ENCODE peak calls at places on chromosomes 2 and 18, in four cellular contexts. One of them, this sample, is unnamed.

GRCh38 chr2:13558368-13558767 is 841.6 kb downstream of the TRIB2 start:
- DNase-seq in endothelial cell of umbilical vein: no peak
- DNase-seq in GM06990: no peak
- DNase-seq in breast epithelium: no peak
- DNase-seq in this sample: peak

GRCh38 chr2:237618449-237618848 is 8.9 kb upstream of the LRRFIP1 start:
- DNase-seq in endothelial cell of umbilical vein: no peak
- DNase-seq in GM06990: no peak
- DNase-seq in breast epithelium: no peak
- DNase-seq in this sample: no peak

GRCh38 chr18:56861244-56861643 is 210.1 kb downstream of the WDR7 start:
- DNase-seq in endothelial cell of umbilical vein: no peak
- DNase-seq in GM06990: no peak
- DNase-seq in breast epithelium: no peak
- DNase-seq in this sample: peak

GRCh38 chr2:62305421-62306176 is 109.7 kb downstream of the B3GNT2 start:
- DNase-seq in endothelial cell of umbilical vein: peak
- DNase-seq in GM06990: peak
- DNase-seq in breast epithelium: no peak
- DNase-seq in this sample: no peak

GRCh38 chr2:231554327-231554726 is 24.1 kb upstream of the NMUR1 start:
- DNase-seq in endothelial cell of umbilical vein: peak
- DNase-seq in GM06990: no peak
- DNase-seq in breast epithelium: no peak
- DNase-seq in this sample: no peak

GRCh38 chr18:5890606-5891360 is 4.5 kb downstream of the TMEM200C start:
- DNase-seq in endothelial cell of umbilical vein: peak
- DNase-seq in GM06990: peak
- DNase-seq in breast epithelium: no peak
- DNase-seq in this sample: no peak

GRCh38 chr2:241505086-241505780 is 3.2 kb downstream of the STK25 start:
- DNase-seq in endothelial cell of umbilical vein: no peak
- DNase-seq in GM06990: no peak
- DNase-seq in breast epithelium: no peak
- DNase-seq in this sample: no peak

GRCh38 chr18:24369420-24369819 is 28.2 kb downstream of the OSBPL1A start:
- DNase-seq in endothelial cell of umbilical vein: no peak
- DNase-seq in GM06990: no peak
- DNase-seq in breast epithelium: no peak
- DNase-seq in this sample: no peak

GRCh38 chr2:22442051-22442450 is 942.9 kb upstream of the KLHL29 start:
- DNase-seq in endothelial cell of umbilical vein: no peak
- DNase-seq in GM06990: no peak
- DNase-seq in breast epithelium: no peak
- DNase-seq in this sample: no peak

GRCh38 chr2:55772309-55772980 is 78.8 kb upstream of the PNPT1 start:
- DNase-seq in endothelial cell of umbilical vein: peak
- DNase-seq in GM06990: no peak
- DNase-seq in breast epithelium: no peak
- DNase-seq in this sample: no peak

GRCh38 chr2:128504242-128505149 is 185.8 kb upstream of the HS6ST1 start:
- DNase-seq in endothelial cell of umbilical vein: no peak
- DNase-seq in GM06990: peak
- DNase-seq in breast epithelium: no peak
- DNase-seq in this sample: no peak

GRCh38 chr2:207617011-207617671 is 8.1 kb downstream of the METTL21A start:
- DNase-seq in endothelial cell of umbilical vein: peak
- DNase-seq in GM06990: no peak
- DNase-seq in breast epithelium: no peak
- DNase-seq in this sample: peak

GRCh38 chr2:102463160-102463559 is 9.9 kb upstream of the SLC9A4 start:
- DNase-seq in endothelial cell of umbilical vein: no peak
- DNase-seq in GM06990: no peak
- DNase-seq in breast epithelium: no peak
- DNase-seq in this sample: no peak

GRCh38 chr2:62704654-62705006 is 883 bp upstream of the EHBP1 start:
- DNase-seq in endothelial cell of umbilical vein: no peak
- DNase-seq in GM06990: no peak
- DNase-seq in breast epithelium: no peak
- DNase-seq in this sample: no peak

GRCh38 chr2:176078440-176079284 is 5.1 kb downstream of the EVX2 start:
- DNase-seq in endothelial cell of umbilical vein: no peak
- DNase-seq in GM06990: no peak
- DNase-seq in breast epithelium: no peak
- DNase-seq in this sample: no peak

GRCh38 chr2:134359367-134360081 is 105.7 kb downstream of the MGAT5 start:
- DNase-seq in endothelial cell of umbilical vein: peak
- DNase-seq in GM06990: no peak
- DNase-seq in breast epithelium: no peak
- DNase-seq in this sample: no peak

GRCh38 chr18:51897884-51898283 is 442.1 kb upstream of the DCC start:
- DNase-seq in endothelial cell of umbilical vein: no peak
- DNase-seq in GM06990: no peak
- DNase-seq in breast epithelium: no peak
- DNase-seq in this sample: no peak

GRCh38 chr2:68765739-68766377 is 31.2 kb downstream of the ARHGAP25 start:
- DNase-seq in endothelial cell of umbilical vein: no peak
- DNase-seq in GM06990: no peak
- DNase-seq in breast epithelium: no peak
- DNase-seq in this sample: peak

GRCh38 chr2:81263989-81264388 is 959.4 kb upstream of the LRRTM1 start:
- DNase-seq in endothelial cell of umbilical vein: no peak
- DNase-seq in GM06990: no peak
- DNase-seq in breast epithelium: no peak
- DNase-seq in this sample: no peak

GRCh38 chr2:150542172-150542571 is 54.7 kb upstream of the RND3 start:
- DNase-seq in endothelial cell of umbilical vein: no peak
- DNase-seq in GM06990: no peak
- DNase-seq in breast epithelium: no peak
- DNase-seq in this sample: no peak

GRCh38 chr2:95231723-95232122 is 24.4 kb downstream of the ZNF892 start:
- DNase-seq in endothelial cell of umbilical vein: peak
- DNase-seq in GM06990: no peak
- DNase-seq in breast epithelium: peak
- DNase-seq in this sample: peak

GRCh38 chr18:28125051-28125450 is 51.9 kb downstream of the CDH2 start:
- DNase-seq in endothelial cell of umbilical vein: no peak
- DNase-seq in GM06990: no peak
- DNase-seq in breast epithelium: no peak
- DNase-seq in this sample: peak

GRCh38 chr18:36247036-36247435 is 50.5 kb upstream of the FHOD3 start:
- DNase-seq in endothelial cell of umbilical vein: no peak
- DNase-seq in GM06990: no peak
- DNase-seq in breast epithelium: no peak
- DNase-seq in this sample: peak

GRCh38 chr18:45920367-45920766 is 46.8 kb downstream of the EPG5 start:
- DNase-seq in endothelial cell of umbilical vein: peak
- DNase-seq in GM06990: no peak
- DNase-seq in breast epithelium: peak
- DNase-seq in this sample: peak

GRCh38 chr18:57846258-57846657 is 43.1 kb upstream of the ATP8B1 start:
- DNase-seq in endothelial cell of umbilical vein: peak
- DNase-seq in GM06990: no peak
- DNase-seq in breast epithelium: no peak
- DNase-seq in this sample: peak

GRCh38 chr2:164839914-164840457 is 1.6 kb downstream of the COBLL1 start:
- DNase-seq in endothelial cell of umbilical vein: peak
- DNase-seq in GM06990: no peak
- DNase-seq in breast epithelium: no peak
- DNase-seq in this sample: peak

GRCh38 chr2:20465716-20466391 is 19.0 kb downstream of the RHOB start:
- DNase-seq in endothelial cell of umbilical vein: no peak
- DNase-seq in GM06990: no peak
- DNase-seq in breast epithelium: peak
- DNase-seq in this sample: no peak

GRCh38 chr2:39739386-39739785 is 39.7 kb downstream of the THUMPD2 start:
- DNase-seq in endothelial cell of umbilical vein: no peak
- DNase-seq in GM06990: no peak
- DNase-seq in breast epithelium: no peak
- DNase-seq in this sample: no peak

GRCh38 chr2:39736593-39736992 is 42.5 kb downstream of the THUMPD2 start:
- DNase-seq in endothelial cell of umbilical vein: no peak
- DNase-seq in GM06990: no peak
- DNase-seq in breast epithelium: peak
- DNase-seq in this sample: peak

GRCh38 chr2:39738941-39739340 is 40.1 kb downstream of the THUMPD2 start:
- DNase-seq in endothelial cell of umbilical vein: no peak
- DNase-seq in GM06990: no peak
- DNase-seq in breast epithelium: no peak
- DNase-seq in this sample: peak

GRCh38 chr2:39735648-39736047 is 43.4 kb downstream of the THUMPD2 start:
- DNase-seq in endothelial cell of umbilical vein: no peak
- DNase-seq in GM06990: no peak
- DNase-seq in breast epithelium: no peak
- DNase-seq in this sample: no peak

DNA sequence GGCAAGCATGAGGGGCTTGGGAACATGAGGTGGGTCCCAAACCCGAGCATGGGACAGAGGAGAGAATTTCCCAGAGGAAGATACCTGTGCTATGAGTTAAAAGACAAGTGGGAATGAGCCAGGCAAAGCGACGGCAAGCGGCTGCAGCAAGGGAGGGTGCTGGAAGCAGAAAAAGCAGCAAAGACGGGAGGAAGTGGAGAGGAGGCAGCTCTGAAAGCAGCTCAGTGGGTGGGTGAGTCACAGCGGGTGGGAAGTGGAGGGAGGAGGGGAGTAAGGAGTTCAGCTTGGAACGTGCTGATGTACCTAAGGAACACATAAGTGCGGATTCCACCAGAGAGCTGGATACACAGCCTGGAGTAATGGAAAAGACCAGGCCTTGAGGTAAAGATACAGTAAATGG is 41.4 kb downstream of the THUMPD2 start:
- DNase-seq in endothelial cell of umbilical vein: no peak
- DNase-seq in GM06990: no peak
- DNase-seq in breast epithelium: no peak
- DNase-seq in this sample: peak
- H3K4me3 ChIP-seq in endothelial cell of umbilical vein: no peak
- H3K4me3 ChIP-seq in GM06990: no peak
- H3K4me3 ChIP-seq in breast epithelium: no peak
- H3K4me3 ChIP-seq in this sample: no peak

GRCh38 chr2:96929245-96929925 is 57.0 kb downstream of the FAM178B start:
- DNase-seq in endothelial cell of umbilical vein: no peak
- DNase-seq in GM06990: no peak
- DNase-seq in breast epithelium: no peak
- DNase-seq in this sample: no peak

GRCh38 chr2:96926236-96926635 is 56.4 kb upstream of the SEMA4C start:
- DNase-seq in endothelial cell of umbilical vein: no peak
- DNase-seq in GM06990: no peak
- DNase-seq in breast epithelium: no peak
- DNase-seq in this sample: no peak

GRCh38 chr2:96928277-96928781 is 58.1 kb downstream of the FAM178B start:
- DNase-seq in endothelial cell of umbilical vein: no peak
- DNase-seq in GM06990: no peak
- DNase-seq in breast epithelium: peak
- DNase-seq in this sample: no peak

GRCh38 chr2:96926791-96927190 is 56.9 kb upstream of the SEMA4C start:
- DNase-seq in endothelial cell of umbilical vein: no peak
- DNase-seq in GM06990: no peak
- DNase-seq in breast epithelium: no peak
- DNase-seq in this sample: no peak

DNA sequence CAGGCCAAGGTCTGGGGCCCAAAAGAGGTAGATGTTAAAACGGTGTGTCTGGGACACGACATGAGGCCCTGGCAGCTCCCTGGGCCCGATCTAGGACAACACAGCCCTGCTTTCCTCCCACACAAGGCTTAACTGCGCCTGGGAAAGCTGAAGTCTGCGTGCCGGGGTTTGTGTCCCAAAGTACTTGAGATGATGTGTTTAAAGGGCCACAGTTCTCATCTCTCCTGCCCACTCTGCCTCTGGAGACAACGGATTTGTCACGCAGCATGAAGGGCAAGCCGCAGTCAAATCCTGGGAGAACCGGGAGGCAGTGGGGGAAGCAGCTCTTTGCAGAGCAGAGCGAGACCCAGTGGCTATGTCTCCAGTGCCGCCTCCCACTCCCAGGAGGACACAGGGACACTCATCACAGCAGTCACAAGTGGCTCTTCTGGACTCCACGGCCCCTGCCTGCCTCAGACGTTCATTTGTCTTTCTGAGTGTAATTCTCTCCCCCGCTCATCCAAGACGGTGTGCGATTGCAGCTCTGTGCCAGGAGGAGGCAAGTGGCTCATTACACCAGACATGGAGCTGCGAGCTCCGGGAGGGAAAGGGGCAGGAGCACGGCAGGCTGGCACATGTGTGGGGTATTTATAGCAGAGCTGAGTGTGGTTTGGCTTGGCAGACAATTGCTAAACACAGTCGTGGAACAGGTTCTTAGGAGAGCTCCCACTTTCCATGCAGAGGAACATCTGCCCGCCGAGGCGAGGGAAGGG is 57.7 kb upstream of the SEMA4C start:
- DNase-seq in endothelial cell of umbilical vein: no peak
- DNase-seq in GM06990: no peak
- DNase-seq in breast epithelium: peak
- DNase-seq in this sample: no peak
- TF ChIP-seq CTCF in endothelial cell of umbilical vein: no peak
- TF ChIP-seq CTCF in GM06990: no peak
- TF ChIP-seq CTCF in breast epithelium: peak
- TF ChIP-seq CTCF in this sample: no peak

DNA sequence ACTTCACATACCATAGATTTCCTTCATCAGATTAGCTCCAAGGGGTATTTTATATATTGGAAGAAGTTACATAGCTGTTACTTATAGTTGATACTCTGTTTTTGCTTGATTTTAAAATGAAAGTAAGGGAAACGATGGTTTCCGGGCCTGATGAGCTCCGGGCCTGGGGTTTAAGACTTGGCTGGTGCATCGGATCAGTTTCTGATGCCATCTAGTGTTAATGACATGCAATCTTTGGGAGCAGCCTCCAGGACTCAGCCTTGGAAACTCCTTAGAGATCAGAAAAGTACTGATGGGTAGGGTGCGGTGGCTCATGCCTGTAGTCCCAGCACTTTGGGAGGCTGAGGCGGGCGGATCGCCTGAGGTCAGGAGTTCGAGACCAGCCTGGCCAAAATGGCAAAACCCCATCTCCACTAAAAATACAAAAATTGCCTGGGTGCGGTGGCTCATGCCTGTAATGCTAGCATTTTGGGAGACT is 47.1 kb upstream of the CNOT11 start:
- DNase-seq in endothelial cell of umbilical vein: peak
- DNase-seq in GM06990: no peak
- DNase-seq in breast epithelium: peak
- DNase-seq in this sample: peak
- H3K4me3 ChIP-seq in endothelial cell of umbilical vein: no peak
- H3K4me3 ChIP-seq in GM06990: no peak
- H3K4me3 ChIP-seq in breast epithelium: peak
- H3K4me3 ChIP-seq in this sample: peak

DNA sequence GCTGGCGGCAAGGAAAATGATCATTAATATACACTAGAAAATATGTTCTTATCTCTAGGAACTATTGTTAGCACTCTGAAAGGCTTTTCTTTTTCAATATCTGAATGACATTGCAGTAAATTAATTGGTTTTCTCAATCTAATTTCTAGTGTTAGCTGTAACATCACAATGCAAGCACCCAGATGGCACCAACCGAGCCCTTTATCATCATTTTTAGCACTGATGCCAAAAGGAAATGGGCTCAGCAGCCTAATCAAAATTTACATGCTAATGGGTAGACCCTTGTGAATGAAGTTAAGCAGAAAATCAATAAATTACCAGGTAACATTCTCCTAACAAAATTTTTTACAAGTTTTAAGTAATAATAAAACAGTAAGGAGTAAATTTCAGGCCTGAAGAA is 53.5 kb upstream of the PGAP1 start:
- DNase-seq in endothelial cell of umbilical vein: no peak
- DNase-seq in GM06990: no peak
- DNase-seq in breast epithelium: no peak
- DNase-seq in this sample: no peak
- TF ChIP-seq CTCF in endothelial cell of umbilical vein: no peak
- TF ChIP-seq CTCF in GM06990: no peak
- TF ChIP-seq CTCF in breast epithelium: no peak
- TF ChIP-seq CTCF in this sample: no peak

This sample was measured in choroid plexus epithelial cell.